ENCODE peak calls at places on chromosomes 11 and 22, in five cellular contexts. One of them, this sample, is unnamed.

GRCh38 chr11:27088353-27088752 is 47.7 kb downstream of the BBOX1 start:
- DNase-seq in CD8-positive, alpha-beta memory T cell: no peak
- DNase-seq in tibial artery: no peak
- DNase-seq in GM23248: no peak
- DNase-seq in ovary: no peak
- DNase-seq in this sample: no peak

GRCh38 chr11:73236205-73236765 is 18.2 kb downstream of the P2RY2 start:
- DNase-seq in tibial artery: no peak
- DNase-seq in GM23248: no peak
- DNase-seq in ovary: peak; percentile 8
- DNase-seq in CD8-positive, alpha-beta memory T cell: no peak
- DNase-seq in this sample: no peak

GRCh38 chr22:43168416-43169309 is 17.3 kb downstream of the TSPO start:
- DNase-seq in CD8-positive, alpha-beta memory T cell: no peak
- DNase-seq in ovary: no peak
- DNase-seq in tibial artery: no peak
- DNase-seq in GM23248: peak; percentile 76
- DNase-seq in this sample: no peak

GRCh38 chr11:96168623-96169022 is 174.4 kb downstream of the MAML2 start:
- DNase-seq in GM23248: peak; percentile 95
- DNase-seq in tibial artery: peak; percentile 63
- DNase-seq in CD8-positive, alpha-beta memory T cell: no peak
- DNase-seq in ovary: peak; percentile 24
- DNase-seq in this sample: peak; percentile 20

GRCh38 chr11:67632175-67632981 is 2.6 kb upstream of the NUDT8 start:
- DNase-seq in tibial artery: no peak
- DNase-seq in CD8-positive, alpha-beta memory T cell: no peak
- DNase-seq in ovary: no peak
- DNase-seq in GM23248: no peak
- DNase-seq in this sample: peak; percentile 98

GRCh38 chr11:39651857-39652461 is 1807.5 kb downstream of the LRRC4C start:
- DNase-seq in tibial artery: no peak
- DNase-seq in CD8-positive, alpha-beta memory T cell: no peak
- DNase-seq in ovary: no peak
- DNase-seq in GM23248: no peak
- DNase-seq in this sample: no peak

GRCh38 chr11:37755526-37755925 is 1157.5 kb upstream of the RAG2 start:
- DNase-seq in CD8-positive, alpha-beta memory T cell: no peak
- DNase-seq in ovary: no peak
- DNase-seq in GM23248: no peak
- DNase-seq in tibial artery: no peak
- DNase-seq in this sample: no peak

GRCh38 chr11:61967924-61968757 is 707 bp upstream of the FTH1 start:
- DNase-seq in tibial artery: no peak
- DNase-seq in GM23248: peak; percentile 64
- DNase-seq in ovary: no peak
- DNase-seq in CD8-positive, alpha-beta memory T cell: no peak
- DNase-seq in this sample: peak; percentile 55

GRCh38 chr11:128603752-128604472 is 16.6 kb upstream of the ETS1 start:
- DNase-seq in tibial artery: no peak
- DNase-seq in CD8-positive, alpha-beta memory T cell: no peak
- DNase-seq in ovary: no peak
- DNase-seq in GM23248: no peak
- DNase-seq in this sample: no peak

GRCh38 chr11:32006799-32007388 is 84.0 kb upstream of the RCN1 start:
- DNase-seq in GM23248: peak; percentile 77
- DNase-seq in CD8-positive, alpha-beta memory T cell: no peak
- DNase-seq in tibial artery: no peak
- DNase-seq in ovary: no peak
- DNase-seq in this sample: no peak

GRCh38 chr11:44399968-44400367 is 90.0 kb upstream of the ALX4 start:
- DNase-seq in ovary: no peak
- DNase-seq in tibial artery: no peak
- DNase-seq in GM23248: no peak
- DNase-seq in CD8-positive, alpha-beta memory T cell: no peak
- DNase-seq in this sample: no peak

GRCh38 chr22:21942407-21942895 is 10.2 kb downstream of the PPM1F start:
- DNase-seq in GM23248: peak; percentile 94
- DNase-seq in tibial artery: peak; percentile 74
- DNase-seq in ovary: peak; percentile 55
- DNase-seq in CD8-positive, alpha-beta memory T cell: no peak
- DNase-seq in this sample: no peak

GRCh38 chr11:118888398-118888797 is 4.7 kb downstream of the CXCR5 start:
- DNase-seq in GM23248: no peak
- DNase-seq in CD8-positive, alpha-beta memory T cell: peak; percentile 26
- DNase-seq in ovary: no peak
- DNase-seq in tibial artery: no peak
- DNase-seq in this sample: no peak

GRCh38 chr11:36034572-36035331 is 90.9 kb downstream of the LDLRAD3 start:
- DNase-seq in CD8-positive, alpha-beta memory T cell: no peak
- DNase-seq in tibial artery: no peak
- DNase-seq in ovary: no peak
- DNase-seq in GM23248: peak; percentile 90
- DNase-seq in this sample: no peak

GRCh38 chr11:108561535-108561991 is 32.0 kb downstream of the EXPH5 start:
- DNase-seq in ovary: no peak
- DNase-seq in tibial artery: no peak
- DNase-seq in CD8-positive, alpha-beta memory T cell: no peak
- DNase-seq in GM23248: peak; percentile 42
- DNase-seq in this sample: no peak

GRCh38 chr11:2737876-2738275 is 38.1 kb upstream of the KCNQ1OT1 start:
- DNase-seq in ovary: no peak
- DNase-seq in GM23248: peak; percentile 23
- DNase-seq in tibial artery: no peak
- DNase-seq in CD8-positive, alpha-beta memory T cell: no peak
- DNase-seq in this sample: no peak

GRCh38 chr22:19930537-19931486 is 10.8 kb upstream of the COMT start:
- DNase-seq in tibial artery: no peak
- DNase-seq in GM23248: no peak
- DNase-seq in ovary: no peak
- DNase-seq in CD8-positive, alpha-beta memory T cell: no peak
- DNase-seq in this sample: no peak

GRCh38 chr11:117818036-117818858 is 6.3 kb downstream of the FXYD2 start:
- DNase-seq in CD8-positive, alpha-beta memory T cell: peak; percentile 65
- DNase-seq in tibial artery: no peak
- DNase-seq in GM23248: no peak
- DNase-seq in ovary: no peak
- DNase-seq in this sample: no peak

GRCh38 chr11:125348704-125349635 is 147.1 kb downstream of the FEZ1 start:
- DNase-seq in tibial artery: peak; percentile 51
- DNase-seq in CD8-positive, alpha-beta memory T cell: no peak
- DNase-seq in GM23248: peak; percentile 57
- DNase-seq in ovary: peak; percentile 79
- DNase-seq in this sample: peak; percentile 84

GRCh38 chr11:36342327-36342726 is 46.2 kb downstream of the PRR5L start:
- DNase-seq in CD8-positive, alpha-beta memory T cell: no peak
- DNase-seq in tibial artery: no peak
- DNase-seq in ovary: no peak
- DNase-seq in GM23248: no peak
- DNase-seq in this sample: no peak

GRCh38 chr22:29306175-29306829 is at the start of gene GAS2L1:
- DNase-seq in tibial artery: peak; percentile 83
- DNase-seq in GM23248: peak; percentile 94
- DNase-seq in ovary: peak; percentile 82
- DNase-seq in CD8-positive, alpha-beta memory T cell: no peak
- DNase-seq in this sample: peak; percentile 76

GRCh38 chr22:18966748-18967147 is 30.7 kb upstream of the PRODH start:
- DNase-seq in ovary: no peak
- DNase-seq in CD8-positive, alpha-beta memory T cell: no peak
- DNase-seq in tibial artery: no peak
- DNase-seq in GM23248: no peak
- DNase-seq in this sample: no peak

GRCh38 chr22:48501231-48501750 is 1326.4 kb downstream of the BRD1 start:
- DNase-seq in GM23248: no peak
- DNase-seq in ovary: no peak
- DNase-seq in tibial artery: no peak
- DNase-seq in CD8-positive, alpha-beta memory T cell: peak; percentile 26
- DNase-seq in this sample: no peak

GRCh38 chr11:78416285-78417174 is 1.1 kb downstream of the GAB2 start:
- DNase-seq in ovary: peak; percentile 86
- DNase-seq in CD8-positive, alpha-beta memory T cell: peak; percentile 86
- DNase-seq in tibial artery: peak; percentile 94
- DNase-seq in GM23248: peak; percentile 96
- DNase-seq in this sample: peak; percentile 72

GRCh38 chr11:40183073-40184064 is 1276.1 kb downstream of the LRRC4C start:
- DNase-seq in tibial artery: no peak
- DNase-seq in ovary: no peak
- DNase-seq in CD8-positive, alpha-beta memory T cell: no peak
- DNase-seq in GM23248: no peak
- DNase-seq in this sample: no peak

GRCh38 chr22:19756288-19757128 is 4.1 kb upstream of the TBX1 start:
- DNase-seq in GM23248: peak; percentile 61
- DNase-seq in CD8-positive, alpha-beta memory T cell: peak; percentile 74
- DNase-seq in tibial artery: no peak
- DNase-seq in ovary: no peak
- DNase-seq in this sample: no peak

GRCh38 chr11:7532395-7532794 is 18.6 kb downstream of the PPFIBP2 start:
- DNase-seq in tibial artery: no peak
- DNase-seq in ovary: no peak
- DNase-seq in CD8-positive, alpha-beta memory T cell: no peak
- DNase-seq in GM23248: no peak
- DNase-seq in this sample: no peak

GRCh38 chr22:23010430-23010829 is 59.9 kb upstream of the GNAZ start:
- DNase-seq in tibial artery: no peak
- DNase-seq in GM23248: no peak
- DNase-seq in ovary: no peak
- DNase-seq in CD8-positive, alpha-beta memory T cell: no peak
- DNase-seq in this sample: no peak

DNA sequence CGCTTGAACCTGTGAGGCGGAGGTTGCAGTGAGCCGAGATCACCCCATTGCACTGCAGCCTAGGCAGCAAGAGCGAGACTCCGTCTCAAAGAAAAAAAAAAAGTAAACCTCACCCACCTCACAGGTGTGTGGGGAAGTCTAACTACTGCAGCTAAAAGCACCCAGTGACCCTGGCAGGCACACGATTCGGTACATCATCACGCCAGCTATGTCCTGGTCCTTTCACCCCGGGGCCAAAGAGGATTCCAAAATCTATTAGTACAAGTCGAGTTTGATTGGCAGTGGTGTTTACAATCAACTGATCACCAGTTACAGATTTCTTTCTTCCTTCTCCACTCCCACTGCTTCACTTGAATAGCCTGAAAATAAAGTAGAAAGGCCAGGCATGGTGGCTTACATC is 6.3 kb downstream of the TST start:
- DNase-seq in GM23248: no peak
- DNase-seq in CD8-positive, alpha-beta memory T cell: no peak
- DNase-seq in ovary: no peak
- DNase-seq in tibial artery: no peak
- DNase-seq in this sample: no peak
- H3K4me1 ChIP-seq in GM23248: no peaks in the 10 kb centered on the region
- H3K4me1 ChIP-seq in CD8-positive, alpha-beta memory T cell: no peaks in the 10 kb centered on the region
- H3K4me1 ChIP-seq in ovary: peaks cover 8% of the 10 kb centered on the region
- H3K4me1 ChIP-seq in tibial artery: no peaks in the 10 kb centered on the region
- H3K4me1 ChIP-seq in this sample: peaks cover 20% of the 10 kb centered on the region

DNA sequence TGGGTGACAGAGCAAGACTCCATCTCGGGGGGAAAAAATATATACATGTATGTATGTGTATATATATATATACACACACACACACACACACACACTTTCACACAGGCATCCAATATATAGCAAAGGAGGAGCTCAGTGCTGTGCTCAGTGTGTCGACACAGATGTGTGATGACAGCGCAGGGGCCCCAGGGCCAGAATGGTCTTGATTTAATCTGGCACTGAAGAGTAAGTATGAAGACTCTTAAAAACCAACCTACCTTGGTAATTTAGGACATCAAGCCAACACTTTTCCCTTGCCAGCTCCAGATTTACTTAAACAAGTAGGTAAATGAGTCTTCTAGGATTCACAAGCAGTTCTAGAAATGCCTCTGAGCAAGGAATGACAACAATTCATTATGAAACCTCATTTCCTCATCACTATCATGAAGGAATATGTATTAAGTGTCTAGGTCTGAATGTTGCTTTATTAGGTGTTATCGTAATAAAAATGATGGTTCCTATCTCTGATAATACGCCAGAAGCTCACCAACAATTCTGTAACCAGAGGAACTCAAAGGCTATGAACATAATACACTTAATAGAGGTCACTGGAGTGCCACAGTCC is 71.5 kb downstream of the SGSM3 start:
- DNase-seq in ovary: no peak
- DNase-seq in tibial artery: no peak
- DNase-seq in GM23248: no peak
- DNase-seq in CD8-positive, alpha-beta memory T cell: no peak
- DNase-seq in this sample: no peak
- H3K4me1 ChIP-seq in ovary: peaks cover 2% of the 10 kb centered on the region
- H3K4me1 ChIP-seq in tibial artery: no peaks in the 10 kb centered on the region
- H3K4me1 ChIP-seq in GM23248: peaks cover 26% of the 10 kb centered on the region
- H3K4me1 ChIP-seq in CD8-positive, alpha-beta memory T cell: peaks cover 36% of the 10 kb centered on the region
- H3K4me1 ChIP-seq in this sample: no peaks in the 10 kb centered on the region

DNA sequence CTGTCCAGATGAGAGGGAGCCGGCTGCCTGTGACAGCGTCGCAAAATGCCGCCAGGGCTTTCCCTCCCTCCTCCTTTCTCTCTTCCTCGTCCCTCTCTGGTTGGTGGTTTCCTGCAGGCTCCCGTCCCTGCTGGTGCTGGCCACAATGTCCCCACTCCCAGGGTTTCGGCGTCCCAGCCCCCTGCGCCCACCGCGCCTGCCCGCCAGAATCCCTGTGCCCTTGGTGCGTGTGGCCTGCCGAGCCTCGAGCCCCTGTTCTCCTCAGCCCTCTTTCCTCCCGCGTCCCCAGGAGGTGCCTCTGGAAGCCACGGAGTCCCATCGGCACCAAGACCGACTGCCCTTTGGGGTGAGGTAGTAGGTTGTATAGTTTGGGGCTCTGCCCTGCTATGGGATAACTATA is 37.9 kb upstream of the PPARA start:
- DNase-seq in CD8-positive, alpha-beta memory T cell: no peak
- DNase-seq in GM23248: peak; percentile 19
- DNase-seq in ovary: no peak
- DNase-seq in tibial artery: no peak
- DNase-seq in this sample: no peak
- H3K4me1 ChIP-seq in CD8-positive, alpha-beta memory T cell: no peaks in the 10 kb centered on the region
- H3K4me1 ChIP-seq in GM23248: peaks cover 26% of the 10 kb centered on the region
- H3K4me1 ChIP-seq in ovary: peaks cover 47% of the 10 kb centered on the region
- H3K4me1 ChIP-seq in tibial artery: peaks cover 6% of the 10 kb centered on the region
- H3K4me1 ChIP-seq in this sample: peaks cover 42% of the 10 kb centered on the region

DNA sequence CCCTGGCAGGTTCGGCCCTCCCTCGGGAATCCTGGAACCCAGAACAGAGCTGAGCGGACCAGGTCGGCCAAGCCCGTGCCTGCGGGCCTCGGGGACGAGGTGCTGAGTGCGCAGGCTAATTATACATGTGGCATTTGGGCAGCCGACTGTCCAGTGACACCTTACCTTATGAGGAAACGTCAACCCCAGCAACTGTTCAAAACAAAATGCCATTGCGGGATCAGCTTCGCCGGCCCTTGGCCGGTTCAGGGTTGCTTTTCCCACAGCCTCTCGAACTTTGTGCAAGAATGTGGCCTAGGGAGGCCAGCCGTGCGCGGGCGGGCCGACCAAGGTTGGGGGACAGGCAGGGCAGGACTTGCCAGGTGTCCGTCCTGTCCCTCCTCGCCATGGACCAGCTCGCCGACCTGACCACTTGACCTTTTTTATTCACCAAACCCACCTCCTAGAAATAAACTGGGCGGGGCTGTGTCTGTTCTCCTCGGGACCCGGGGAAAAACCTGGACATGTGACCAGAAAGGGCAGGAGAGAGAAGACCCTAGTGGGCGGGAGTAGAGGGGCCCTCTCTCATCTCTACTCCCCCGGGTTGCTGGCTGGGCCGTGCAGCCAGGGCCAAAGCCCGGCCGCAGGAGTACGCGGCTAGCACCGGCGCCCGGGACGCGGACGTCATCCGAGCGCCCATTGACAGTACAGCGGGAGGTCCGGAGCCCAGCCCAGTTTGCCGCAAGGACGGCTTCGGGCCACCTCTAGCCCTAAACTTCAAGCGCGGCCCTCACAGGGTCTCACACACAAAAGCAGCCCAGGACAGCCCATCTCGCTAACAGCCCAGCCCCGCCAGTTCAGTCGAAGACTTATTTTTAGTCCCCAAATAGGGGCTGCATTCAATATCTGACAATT is 134.3 kb upstream of the C11orf58 start:
- DNase-seq in GM23248: peak; percentile 48
- DNase-seq in tibial artery: peak; percentile 49
- DNase-seq in CD8-positive, alpha-beta memory T cell: no peak
- DNase-seq in ovary: peak; percentile 21
- DNase-seq in this sample: peak; percentile 55
- H3K4me1 ChIP-seq in GM23248: peaks cover 13% of the 10 kb centered on the region
- H3K4me1 ChIP-seq in tibial artery: no peaks in the 10 kb centered on the region
- H3K4me1 ChIP-seq in CD8-positive, alpha-beta memory T cell: peaks cover 29% of the 10 kb centered on the region
- H3K4me1 ChIP-seq in ovary: peaks cover 3% of the 10 kb centered on the region
- H3K4me1 ChIP-seq in this sample: no peaks in the 10 kb centered on the region

This sample was measured in pancreas.